ENCODE peak calls at places on chromosome 14, in five cellular contexts. G is stomach, C is thoracic aorta, U is tibial nerve, A is A549. P is an unnamed sample.

GRCh38 chr14:79464468-79464867 is 746.8 kb downstream of the DIO2 start:
- DNase-seq in G (no peak), A (no peak), U (no peak), C (no peak), P (no peak)

GRCh38 chr14:80955434-80955939 is at the start of gene TSHR:
- DNase-seq in G (no peak), U (no peak), A (no peak), C (no peak), P (no peak)

GRCh38 chr14:61003571-61003970 is 22.5 kb downstream of the SLC38A6 start:
- DNase-seq in G (no peak), U (no peak), C (no peak), A (no peak), P (no peak)

GRCh38 chr14:33950320-33951182 is at the start of gene EGLN3:
- DNase-seq in G (peak; percentile 94), A (peak; percentile 83), C (no peak), U (peak; percentile 58), P (peak; percentile 66)

GRCh38 chr14:49975286-49975685 is 82.4 kb downstream of the ARF6 start:
- DNase-seq in G (no peak), C (no peak), A (peak; percentile 83), U (no peak), P (no peak)

GRCh38 chr14:104148433-104149277 is 10.3 kb downstream of the KIF26A start:
- DNase-seq in G (no peak), C (no peak), A (no peak), U (no peak), P (no peak)

GRCh38 chr14:59189281-59189821 is 884 bp downstream of the DAAM1 start:
- DNase-seq in A (peak; percentile 1), G (no peak), U (no peak), C (no peak), P (no peak)

GRCh38 chr14:96198430-96199133 is 6.1 kb upstream of the BDKRB2 start:
- DNase-seq in U (no peak), C (no peak), A (no peak), G (no peak), P (no peak)

GRCh38 chr14:74979442-74980397 is 23.0 kb upstream of the EIF2B2 start:
- DNase-seq in A (no peak), C (no peak), U (no peak), G (no peak), P (no peak)

GRCh38 chr14:92819011-92819410 is 24.9 kb downstream of the GOLGA5 start:
- DNase-seq in U (no peak), A (no peak), C (no peak), G (no peak), P (no peak)

GRCh38 chr14:63770187-63770807 is 42.4 kb upstream of the SGPP1 start:
- DNase-seq in A (peak; percentile 61), U (no peak), G (peak; percentile 54), C (no peak), P (no peak)
- TF ChIP-seq CTCF in A (peak; percentile 79), U (peak; percentile 47), G (peak; percentile 55), C (peak; percentile 41), P (peak; percentile 54)

DNA sequence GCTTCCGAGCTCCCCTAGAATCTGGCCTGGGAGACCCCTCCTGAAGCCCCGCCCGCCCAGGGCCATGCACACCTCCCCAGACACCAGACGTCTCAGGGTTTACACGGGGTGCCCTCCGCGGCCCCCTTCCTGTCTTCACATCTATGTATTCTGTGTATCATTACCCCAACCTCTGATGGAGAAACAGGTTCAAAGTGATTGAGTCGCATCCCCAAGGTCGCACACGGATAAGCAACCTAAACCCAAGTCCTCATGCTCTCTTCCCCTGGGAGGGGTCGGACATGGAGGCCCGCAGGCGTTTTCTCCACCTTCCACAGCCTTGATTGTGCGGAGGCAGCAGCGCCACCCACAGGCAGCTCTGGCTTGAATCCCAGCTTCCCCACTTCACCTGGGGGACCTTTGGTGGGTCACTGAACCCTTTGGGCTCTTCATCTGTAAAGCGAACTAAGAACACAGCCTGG is 237.3 kb downstream of the BCL11B start:
- DNase-seq in C (no peak), U (no peak), A (no peak), G (no peak), P (no peak)
- TF ChIP-seq CTCF in C (no peak), U (no peak), A (no peak), G (no peak), P (no peak)

DNA sequence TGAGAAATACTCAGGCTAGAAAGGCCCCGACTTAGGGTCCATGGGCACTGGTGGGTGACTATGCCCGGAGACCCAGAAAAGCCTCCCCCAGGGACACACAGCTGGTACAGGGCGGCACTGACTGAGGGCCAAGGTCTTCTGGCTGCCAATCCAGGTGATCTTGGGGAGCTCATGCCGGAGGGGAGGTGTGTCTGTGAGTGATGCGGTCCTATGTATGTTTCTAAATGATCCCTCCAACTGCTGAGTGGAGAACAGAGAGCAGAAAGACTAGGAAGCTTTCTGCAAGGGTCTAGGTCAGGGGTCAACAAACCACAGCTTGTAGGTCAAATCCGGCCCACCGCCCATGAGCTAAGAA is 391 bp downstream of the SERPINA4 start:
- DNase-seq in C (no peak), G (no peak), U (no peak), A (no peak), P (no peak)
- TF ChIP-seq CTCF in C (no peak), G (no peak), U (no peak), A (no peak), P (no peak)

DNA sequence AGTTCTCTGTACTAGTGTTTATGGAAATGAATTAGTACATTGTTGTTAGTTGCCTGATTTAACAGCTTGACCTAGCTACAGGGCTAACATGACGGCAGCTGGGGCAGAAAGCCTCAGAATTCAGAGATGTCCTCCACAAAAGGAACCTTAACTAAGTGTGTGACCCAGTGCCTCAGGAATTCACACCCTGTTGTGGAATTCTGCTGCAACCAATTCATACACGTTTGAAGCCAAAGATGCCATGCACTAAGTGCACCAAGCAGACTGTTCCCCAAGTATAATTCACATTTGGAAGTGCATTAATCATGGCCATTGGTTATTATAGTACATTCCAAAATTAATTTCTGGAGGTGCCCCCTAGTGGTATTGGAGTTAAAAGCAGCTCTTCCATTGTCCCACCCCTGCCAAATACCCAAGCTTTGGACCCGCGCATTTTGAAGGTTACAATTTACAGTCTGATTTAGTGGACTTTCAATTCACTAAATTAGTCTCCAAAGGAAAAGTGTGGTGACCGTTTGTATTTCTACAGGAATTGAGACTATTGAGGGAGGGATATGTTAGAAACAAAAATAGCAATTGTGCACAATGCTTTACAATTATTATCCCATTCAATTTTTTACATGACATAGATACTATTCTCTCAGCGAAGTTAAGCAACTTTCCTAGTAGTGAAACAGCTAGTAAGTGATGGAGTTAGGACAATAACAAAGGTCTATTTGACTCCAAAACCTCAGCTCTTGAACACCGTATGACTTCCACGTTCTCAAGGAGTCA is 85.9 kb downstream of the PAX9 start:
- DNase-seq in C (no peak), U (no peak), G (no peak), A (peak; percentile 17), P (no peak)
- TF ChIP-seq CTCF in C (no peak), U (peak; percentile 13), G (no peak), A (peak; percentile 57), P (peak; percentile 47)

P was measured in D721Med.